ENCODE peak calls at places on chromosomes 1 and 21, in seven cellular contexts. C is kidney tubule cell, X is A549, Q is NCI-H748 treated with DMSO at 0.1 percent for 48 hours, G is HCT116, S is T follicular helper cell, U is NCI-H1417 treated with DMSO at 0.1 percent for 48 hours. P is an unnamed sample.

GRCh38 chr1:212609701-212610574 is 1.4 kb downstream of the ATF3 start:
- DNase-seq in G (no peak), S (no peak), X (no peak), C (no peak), Q (no peak), U (no peak), P (no peak)

GRCh38 chr1:178039826-178040380 is 54.0 kb upstream of the RASAL2 start:
- DNase-seq in Q (no peak), G (no peak), S (no peak), U (no peak), C (peak), X (no peak), P (no peak)

GRCh38 chr1:234509457-234510328 is 30.7 kb upstream of the TARBP1 start:
- DNase-seq in G (no peak), U (no peak), Q (no peak), C (no peak), S (no peak), X (no peak), P (no peak)

GRCh38 chr1:54186056-54186455 is 13.8 kb downstream of the CYB5RL start:
- DNase-seq in Q (no peak), C (no peak), X (no peak), U (no peak), S (no peak), G (no peak), P (no peak)

GRCh38 chr1:219189021-219189824 is 15.5 kb downstream of the LYPLAL1 start:
- DNase-seq in X (no peak), Q (no peak), C (peak), U (no peak), S (no peak), G (no peak), P (peak)

GRCh38 chr21:46459356-46460112 is 843 bp downstream of the DIP2A start:
- DNase-seq in G (no peak), X (no peak), S (peak), Q (peak), U (no peak), C (peak), P (no peak)

GRCh38 chr1:213244664-213245091 is 193.6 kb downstream of the RPS6KC1 start:
- DNase-seq in Q (peak), U (peak), C (peak), X (peak), G (peak), S (no peak), P (peak)

GRCh38 chr1:78420688-78421087 is 70.1 kb upstream of the PTGFR start:
- DNase-seq in Q (no peak), C (no peak), U (no peak), S (no peak), X (no peak), G (no peak), P (no peak)

GRCh38 chr1:213724640-213725536 is 262.9 kb upstream of the PROX1 start:
- DNase-seq in Q (no peak), G (no peak), X (no peak), U (no peak), S (no peak), C (peak), P (no peak)

GRCh38 chr1:9384751-9385245 is 92.1 kb downstream of the SPSB1 start:
- DNase-seq in G (no peak), C (no peak), Q (no peak), U (no peak), X (no peak), S (no peak), P (no peak)

GRCh38 chr1:117120774-117121588 is 568 bp downstream of the TRIM45 start:
- DNase-seq in S (no peak), C (no peak), X (peak), G (no peak), U (no peak), Q (no peak), P (peak)

GRCh38 chr1:226741009-226741408 is 1.9 kb upstream of the ITPKB start:
- DNase-seq in C (peak), U (no peak), X (no peak), Q (no peak), G (no peak), S (no peak), P (no peak)

GRCh38 chr21:16942703-16943102 is 570.1 kb upstream of the CXADR start:
- DNase-seq in X (no peak), C (peak), G (no peak), U (no peak), S (no peak), Q (no peak), P (no peak)

GRCh38 chr1:223212441-223212840 is 69.4 kb upstream of the TLR5 start:
- DNase-seq in Q (no peak), X (no peak), G (no peak), C (no peak), U (no peak), S (no peak), P (no peak)

GRCh38 chr1:30104551-30104950 is 618.8 kb downstream of the MATN1 start:
- DNase-seq in U (no peak), G (no peak), C (no peak), S (no peak), X (no peak), Q (no peak), P (no peak)

GRCh38 chr1:31843506-31843905 is 27.7 kb upstream of the SPOCD1 start:
- DNase-seq in U (no peak), X (no peak), G (peak), Q (no peak), C (peak), S (no peak), P (no peak)

GRCh38 chr21:45529785-45530422 is 12.3 kb downstream of the SLC19A1 start:
- DNase-seq in U (no peak), Q (no peak), S (no peak), X (no peak), C (no peak), G (no peak), P (no peak)

GRCh38 chr1:156491151-156491949 is 9.2 kb downstream of the MEF2D start:
- DNase-seq in X (no peak), U (no peak), Q (no peak), S (no peak), C (no peak), G (no peak), P (no peak)

GRCh38 chr1:90963651-90964050 is 58.2 kb downstream of the ZNF644 start:
- DNase-seq in C (peak), U (no peak), Q (no peak), X (no peak), G (no peak), S (no peak), P (no peak)

GRCh38 chr1:117928881-117929339 is 511 bp downstream of the GDAP2 start:
- DNase-seq in S (peak), U (no peak), C (peak), X (peak), Q (peak), G (peak), P (peak)

GRCh38 chr1:36514501-36514900 is 31.8 kb upstream of the CSF3R start:
- DNase-seq in C (no peak), Q (no peak), S (no peak), G (no peak), U (no peak), X (no peak), P (no peak)

GRCh38 chr21:32499249-32500055 is 85.9 kb downstream of the TCP10L start:
- DNase-seq in U (no peak), G (no peak), X (no peak), Q (no peak), C (peak), S (no peak), P (no peak)

GRCh38 chr1:41023279-41023990 is 1.9 kb upstream of the SLFNL1 start:
- DNase-seq in X (no peak), Q (no peak), S (no peak), U (no peak), C (no peak), G (no peak), P (peak)

GRCh38 chr1:210647406-210648333 is 319.0 kb downstream of the HHAT start:
- DNase-seq in X (no peak), U (no peak), S (no peak), C (peak), G (no peak), Q (no peak), P (peak)

GRCh38 chr1:202005958-202006357 is 4.4 kb upstream of the ELF3 start:
- DNase-seq in X (no peak), G (no peak), Q (no peak), C (peak), U (no peak), S (no peak), P (no peak)

GRCh38 chr1:20551945-20552727 is at the start of gene FAM43B:
- DNase-seq in X (peak), S (no peak), C (peak), G (no peak), Q (no peak), U (no peak), P (no peak)

P was measured in RCC 7860.